ENCODE peak calls at places on chromosomes 3 and 15, in nine cellular contexts. O, P, N, S, H, W, L, F and D are unnamed samples.

GRCh38 chr3:58102976-58103447 is 94.8 kb downstream of the FLNB start:
- DNase-seq in S (no peak), H (no peak), N (no peak), P (no peak), F (no peak), O (no peak), W (no peak), L (no peak), D (no peak)

GRCh38 chr15:74374648-74375302 is 7.3 kb upstream of the CYP11A1 start:
- DNase-seq in L (no peak), P (no peak), O (no peak), W (no peak), S (no peak), H (no peak), F (no peak), N (no peak), D (no peak)

GRCh38 chr3:13600950-13601691 is 52.2 kb downstream of the FBLN2 start:
- DNase-seq in F (no peak), P (peak; percentile 80), S (no peak), H (peak; percentile 48), N (peak; percentile 14), L (no peak), O (no peak), W (no peak), D (no peak)

GRCh38 chr15:90463381-90463780 is 66.3 kb upstream of the CRTC3 start:
- DNase-seq in W (no peak), H (peak; percentile 85), O (no peak), P (peak; percentile 76), F (peak; percentile 45), N (peak; percentile 33), L (no peak), S (no peak), D (no peak)

GRCh38 chr15:26864664-26865191 is 2.1 kb upstream of the GABRA5 start:
- DNase-seq in N (no peak), O (no peak), P (peak; percentile 36), W (peak; percentile 76), H (peak; percentile 59), L (no peak), S (no peak), F (no peak), D (no peak)

GRCh38 chr3:129238945-129239705 is 10.3 kb upstream of the COPG1 start:
- DNase-seq in W (no peak), H (no peak), O (no peak), L (no peak), P (peak; percentile 25), S (no peak), N (no peak), F (no peak), D (no peak)

GRCh38 chr3:32794487-32795308 is 23.1 kb upstream of the TRIM71 start:
- DNase-seq in H (no peak), N (no peak), P (peak; percentile 64), L (no peak), W (no peak), O (no peak), S (no peak), F (no peak), D (no peak)

GRCh38 chr3:46367811-46368210 is 2.9 kb upstream of the CCR5 start:
- DNase-seq in W (no peak), H (no peak), N (no peak), F (no peak), S (no peak), P (no peak), L (no peak), O (no peak), D (peak; percentile 30)

GRCh38 chr15:56261854-56262509 is 18.3 kb upstream of the RFX7 start:
- DNase-seq in W (no peak), H (no peak), F (no peak), S (no peak), N (no peak), O (no peak), P (no peak), L (no peak), D (no peak)

GRCh38 chr3:103308921-103309320 is 874.1 kb downstream of the ZPLD1 start:
- DNase-seq in P (no peak), L (no peak), F (no peak), O (no peak), W (peak; percentile 36), H (no peak), N (no peak), S (no peak), D (no peak)

GRCh38 chr15:87672309-87672897 is 584.1 kb downstream of the NTRK3 start:
- DNase-seq in L (no peak), N (no peak), P (peak; percentile 41), F (peak; percentile 17), O (no peak), W (peak; percentile 59), S (no peak), H (peak; percentile 35), D (no peak)

GRCh38 chr3:167350245-167350862 is 29.7 kb downstream of the ZBBX start:
- DNase-seq in N (no peak), O (no peak), F (no peak), W (peak; percentile 16), H (peak; percentile 43), S (no peak), P (no peak), L (no peak), D (no peak)

GRCh38 chr3:126266291-126266840 is 86.0 kb upstream of the ALDH1L1 start:
- DNase-seq in N (no peak), H (peak; percentile 10), W (peak; percentile 63), O (peak; percentile 49), F (peak; percentile 66), L (no peak), P (peak; percentile 10), S (peak; percentile 77), D (peak; percentile 84)

GRCh38 chr3:25489858-25490591 is 62.0 kb downstream of the RARB start:
- DNase-seq in P (no peak), S (no peak), O (no peak), L (no peak), F (no peak), N (no peak), W (no peak), H (no peak), D (no peak)

GRCh38 chr15:31328425-31328998 is 1.9 kb downstream of the KLF13 start:
- DNase-seq in W (no peak), L (no peak), O (no peak), P (peak; percentile 49), F (no peak), H (peak; percentile 23), S (no peak), N (no peak), D (no peak)

GRCh38 chr3:47380026-47380600 is 708 bp upstream of the PTPN23 start:
- DNase-seq in F (no peak), O (no peak), S (no peak), N (no peak), W (no peak), H (no peak), P (no peak), L (no peak), D (peak; percentile 84)

GRCh38 chr15:83206971-83207621 is 527 bp downstream of the HDGFL3 start:
- DNase-seq in O (peak; percentile 15), F (peak; percentile 32), S (peak; percentile 47), P (no peak), H (peak; percentile 40), L (peak; percentile 75), W (peak; percentile 72), N (no peak), D (no peak)

GRCh38 chr3:9503283-9503682 is 50.3 kb downstream of the LHFPL4 start:
- DNase-seq in W (peak; percentile 88), P (peak; percentile 61), F (peak; percentile 58), O (peak; percentile 49), L (no peak), S (peak; percentile 46), H (peak; percentile 66), N (peak; percentile 5), D (peak; percentile 88)

GRCh38 chr3:40661285-40661684 is 136.5 kb downstream of the ZNF621 start:
- DNase-seq in P (no peak), W (no peak), S (no peak), N (no peak), L (no peak), H (no peak), F (no peak), O (no peak), D (no peak)

GRCh38 chr3:176513604-176514003 is 683.7 kb downstream of the TBL1XR1 start:
- DNase-seq in N (no peak), H (peak; percentile 6), L (no peak), S (no peak), P (no peak), W (peak; percentile 14), O (no peak), F (no peak), D (no peak)

GRCh38 chr3:176510097-176510496 is 687.2 kb downstream of the TBL1XR1 start:
- DNase-seq in O (no peak), N (no peak), S (no peak), P (no peak), F (no peak), W (no peak), H (no peak), L (no peak), D (no peak)

GRCh38 chr3:176512037-176512436 is 685.2 kb downstream of the TBL1XR1 start:
- DNase-seq in F (no peak), N (no peak), S (no peak), L (no peak), P (no peak), O (no peak), H (no peak), W (no peak), D (no peak)

GRCh38 chr3:176514297-176514696 is 683.0 kb downstream of the TBL1XR1 start:
- DNase-seq in W (peak; percentile 84), S (no peak), H (peak; percentile 8), N (no peak), O (no peak), L (no peak), F (no peak), P (peak; percentile 42), D (no peak)
- TF ChIP-seq CTCF in W (peak; percentile 69), S (peak; percentile 44), H (peak; percentile 31), N (peak; percentile 23), O (no peak), L (peak; percentile 59), F (no peak), P (peak; percentile 54), D (peak; percentile 62)

DNA sequence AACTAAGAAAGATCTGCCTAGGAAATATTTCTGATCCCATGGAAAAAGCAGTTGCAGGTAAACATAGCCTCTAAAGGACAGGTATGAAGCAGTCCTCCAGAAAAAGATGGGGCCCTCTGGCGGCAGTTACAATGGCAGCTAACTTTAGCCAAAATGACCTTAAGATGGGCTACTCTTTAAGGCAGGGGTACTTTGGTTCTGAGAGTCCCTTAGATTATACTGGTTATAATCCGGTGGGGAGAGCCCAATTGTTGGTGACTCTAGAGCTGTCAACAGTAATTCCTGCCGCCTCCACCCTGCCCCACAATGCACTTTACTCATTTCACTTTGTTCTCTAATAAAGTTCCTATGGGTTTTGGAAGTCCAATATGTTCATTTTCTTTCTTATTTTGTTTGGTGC is 412.8 kb upstream of the WNT5A start:
- DNase-seq in L (no peak), H (no peak), P (no peak), O (no peak), S (no peak), W (peak; percentile 46), N (no peak), F (no peak), D (no peak)
- TF ChIP-seq CTCF in L (peak; percentile 63), H (peak; percentile 40), P (peak; percentile 26), O (no peak), S (no peak), W (peak; percentile 64), N (peak; percentile 19), F (no peak), D (peak; percentile 50)

GRCh38 chr15:69604050-69604378 is 151.4 kb downstream of the RPLP1 start:
- DNase-seq in W (no peak), N (no peak), O (no peak), S (no peak), P (no peak), H (no peak), L (no peak), F (no peak), D (no peak)
- TF ChIP-seq CTCF in W (no peak), N (no peak), O (no peak), S (no peak), P (no peak), H (no peak), L (no peak), F (no peak), D (no peak)

GRCh38 chr15:69444686-69445085 is 7.9 kb upstream of the RPLP1 start:
- DNase-seq in N (no peak), S (no peak), F (no peak), O (no peak), H (no peak), W (no peak), L (no peak), P (no peak), D (no peak)
- TF ChIP-seq CTCF in N (no peak), S (no peak), F (no peak), O (no peak), H (no peak), W (no peak), L (no peak), P (no peak), D (no peak)